ENCODE peak calls at places on chromosome 16, in six cellular contexts. P is OCI-LY7; C is fibroblast of pulmonary artery; E is GM23248; J is AG09309; L is CD8-positive, alpha-beta memory T cell. I is an unnamed sample.

GRCh38 chr16:71658771-71659170 is 32.8 kb downstream of the MARVELD3 start:
- DNase-seq in P (no peak), C (no peak), L (no peak), E (no peak), J (no peak), I (no peak)

GRCh38 chr16:9002042-9002441 is 38.3 kb upstream of the USP7 start:
- DNase-seq in J (no peak), E (no peak), P (no peak), C (no peak), L (no peak), I (no peak)

GRCh38 chr16:70578035-70578434 is 54.4 kb downstream of the SF3B3 start:
- DNase-seq in L (no peak), P (no peak), E (peak; percentile 24), J (no peak), C (no peak), I (no peak)

GRCh38 chr16:84532299-84532724 is 27.9 kb upstream of the MEAK7 start:
- DNase-seq in E (peak; percentile 93), J (peak; percentile 87), C (peak; percentile 96), L (no peak), P (no peak), I (peak; percentile 75)

GRCh38 chr16:56878455-56878854 is 13.4 kb downstream of the SLC12A3 start:
- DNase-seq in E (no peak), L (no peak), J (no peak), P (no peak), C (no peak), I (no peak)

GRCh38 chr16:80084614-80085013 is 456.2 kb upstream of the DYNLRB2 start:
- DNase-seq in P (no peak), J (peak; percentile 18), C (peak; percentile 29), E (peak; percentile 66), L (no peak), I (no peak)

GRCh38 chr16:22052985-22053384 is 39.4 kb upstream of the VWA3A start:
- DNase-seq in E (no peak), L (no peak), J (no peak), C (no peak), P (no peak), I (no peak)

GRCh38 chr16:64211306-64211705 is 910.6 kb downstream of the CDH11 start:
- DNase-seq in E (no peak), C (no peak), J (no peak), P (no peak), L (no peak), I (no peak)

GRCh38 chr16:11359370-11359769 is 14.1 kb downstream of the RMI2 start:
- DNase-seq in J (peak; percentile 61), L (no peak), E (peak; percentile 89), P (no peak), C (no peak), I (peak; percentile 35)

GRCh38 chr16:83351846-83352245 is 455.9 kb upstream of the HSBP1 start:
- DNase-seq in J (peak; percentile 63), C (peak; percentile 38), L (no peak), E (peak; percentile 45), P (no peak), I (no peak)

GRCh38 chr16:51408357-51408756 is 257.3 kb upstream of the SALL1 start:
- DNase-seq in J (no peak), L (no peak), C (peak; percentile 40), P (no peak), E (peak; percentile 78), I (peak; percentile 25)

GRCh38 chr16:2691491-2692248 is 9.3 kb downstream of the KCTD5 start:
- DNase-seq in E (no peak), C (no peak), P (no peak), L (no peak), J (no peak), I (no peak)

GRCh38 chr16:10940501-10941079 is 1.7 kb downstream of the DEXI start:
- DNase-seq in E (peak; percentile 53), J (no peak), C (no peak), P (peak; percentile 33), L (no peak), I (no peak)

GRCh38 chr16:12900599-12901203 is 697 bp upstream of the SHISA9 start:
- DNase-seq in L (no peak), J (no peak), P (no peak), C (no peak), E (no peak), I (no peak)

GRCh38 chr16:678858-679807 is 1.1 kb upstream of the STUB1 start:
- DNase-seq in L (peak; percentile 56), P (peak; percentile 64), C (peak; percentile 48), E (peak; percentile 64), J (no peak), I (no peak)

GRCh38 chr16:53913082-53913870 is 209.3 kb downstream of the FTO start:
- DNase-seq in P (no peak), C (peak; percentile 97), E (peak; percentile 89), L (no peak), J (peak; percentile 88), I (peak; percentile 97)

GRCh38 chr16:2229602-2230250 is 6.3 kb downstream of the E4F1 start:
- DNase-seq in C (no peak), L (no peak), P (no peak), J (no peak), E (no peak), I (no peak)

GRCh38 chr16:27743963-27744362 is 194.0 kb downstream of the KATNIP start:
- DNase-seq in L (no peak), J (no peak), P (no peak), E (no peak), C (no peak), I (no peak)

GRCh38 chr16:57999366-57999970 is 1.0 kb downstream of the ZNF319 start:
- DNase-seq in E (peak; percentile 67), J (no peak), L (peak; percentile 44), C (peak; percentile 35), P (peak; percentile 62), I (no peak)

GRCh38 chr16:60646631-60647030 is 1389.6 kb downstream of the CDH8 start:
- DNase-seq in J (no peak), C (no peak), P (no peak), E (no peak), L (no peak), I (no peak)

GRCh38 chr16:50769-51591 is 2.4 kb downstream of the POLR3K start:
- DNase-seq in C (no peak), L (no peak), J (no peak), E (no peak), P (no peak), I (no peak)

GRCh38 chr16:30120340-30121105 is 2.5 kb downstream of the MAPK3 start:
- DNase-seq in P (no peak), L (no peak), J (no peak), E (no peak), C (no peak), I (no peak)

GRCh38 chr16:20949660-20950059 is 49.1 kb downstream of the LYRM1 start:
- DNase-seq in E (no peak), J (no peak), L (no peak), C (no peak), P (no peak), I (no peak)

GRCh38 chr16:55256412-55257016 is 67.5 kb upstream of the IRX6 start:
- DNase-seq in P (no peak), C (no peak), J (no peak), L (no peak), E (no peak), I (no peak)
- H3K4me3 ChIP-seq in P (no peak overlapping the region), C (no peak overlapping the region), J (no peak overlapping the region), L (no peak overlapping the region), E (no peak overlapping the region), I (no peak overlapping the region)

GRCh38 chr16:87636050-87636684 is 33.9 kb downstream of the JPH3 start:
- DNase-seq in E (peak; percentile 92), L (peak; percentile 72), J (peak; percentile 28), C (peak; percentile 83), P (peak; percentile 76), I (peak; percentile 24)
- H3K4me3 ChIP-seq in E (peak overlapping the region; percentile 50), L (peak overlapping the region; percentile 61), J (no peak overlapping the region), C (peak overlapping the region; percentile 10), P (peak overlapping the region; percentile 61), I (peak overlapping the region; percentile 9)

GRCh38 chr16:49281843-49282642 is 405 bp upstream of the CBLN1 start:
- DNase-seq in L (no peak), C (peak; percentile 55), J (no peak), E (peak; percentile 86), P (peak; percentile 97), I (no peak)
- H3K4me3 ChIP-seq in L (no peak overlapping the region), C (no peak overlapping the region), J (no peak overlapping the region), E (peak overlapping the region; percentile 43), P (peak overlapping the region; percentile 72), I (peak overlapping the region; percentile 38)

DNA sequence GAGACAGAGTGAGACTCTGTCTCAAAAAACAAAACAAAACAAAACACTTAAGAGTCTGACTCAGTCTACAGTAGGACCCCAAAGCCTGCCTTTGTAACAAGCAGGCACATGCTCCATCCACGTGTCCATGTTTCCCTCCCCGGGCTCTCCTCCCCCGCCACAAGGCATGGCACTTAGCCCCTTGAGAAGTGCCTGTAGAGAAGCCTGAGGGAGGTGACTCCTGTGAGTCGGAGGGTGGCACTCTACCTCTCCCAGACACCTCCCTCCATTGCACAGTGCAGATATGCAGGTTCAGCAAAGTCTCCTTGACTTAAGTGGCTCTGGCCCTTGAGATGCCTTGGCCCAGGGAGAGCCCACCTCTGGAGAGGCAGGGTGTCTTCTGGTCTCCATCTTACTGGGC is 6.8 kb downstream of the FHOD1 start:
- DNase-seq in C (no peak), P (no peak), E (peak; percentile 61), J (no peak), L (no peak), I (no peak)
- H3K4me3 ChIP-seq in C (no peak overlapping the region), P (no peak overlapping the region), E (no peak overlapping the region), J (no peak overlapping the region), L (no peak overlapping the region), I (no peak overlapping the region)

GRCh38 chr16:24609417-24609739 is 70.0 kb downstream of the RBBP6 start:
- DNase-seq in C (no peak), E (no peak), J (no peak), P (no peak), L (no peak), I (no peak)
- H3K4me3 ChIP-seq in C (no peak overlapping the region), E (no peak overlapping the region), J (no peak overlapping the region), P (no peak overlapping the region), L (no peak overlapping the region), I (peak overlapping the region; percentile 22)